ENCODE peak calls at places on chromosomes 12 and 14, in five cellular contexts. V is activated T-cell treated with anti-CD3 and anti-CD28 coated beads, Interleukin-2, amount 50 U/mL, for 4 hours; D is IMR-90; S is fibroblast of mammary gland; Z is T-cell. R is an unnamed sample.

GRCh38 chr12:132143328-132144071 is 619 bp downstream of the DDX51 start:
- DNase-seq in Z (no peak), S (no peak), D (no peak), V (peak), R (no peak)

GRCh38 chr14:38880643-38881567 is 222.1 kb downstream of the SEC23A start:
- DNase-seq in D (no peak), V (no peak), S (no peak), Z (no peak), R (no peak)

GRCh38 chr12:26177303-26177702 is 18.1 kb upstream of the SSPN start:
- DNase-seq in S (peak), D (no peak), V (no peak), Z (no peak), R (no peak)

GRCh38 chr14:22472935-22473854 is 115.8 kb downstream of the DAD1 start:
- DNase-seq in D (peak), Z (no peak), V (no peak), S (peak), R (no peak)

GRCh38 chr12:60257063-60257462 is 661.2 kb downstream of the SLC16A7 start:
- DNase-seq in S (peak), D (peak), V (no peak), Z (no peak), R (peak)

GRCh38 chr14:74935340-74935640 is 12.2 kb upstream of the RPS6KL1 start:
- DNase-seq in S (no peak), V (no peak), D (no peak), Z (no peak), R (no peak)

GRCh38 chr12:67082221-67082620 is 186.9 kb upstream of the CAND1 start:
- DNase-seq in V (no peak), D (no peak), Z (no peak), S (no peak), R (no peak)

GRCh38 chr12:126648074-126648473 is 1582.8 kb downstream of the AACS start:
- DNase-seq in Z (no peak), V (no peak), S (no peak), D (no peak), R (no peak)

GRCh38 chr12:51076235-51076930 is 7.0 kb downstream of the CSRNP2 start:
- DNase-seq in V (no peak), S (no peak), Z (no peak), D (no peak), R (no peak)

GRCh38 chr12:114443607-114444421 is 37.9 kb upstream of the TBX5 start:
- DNase-seq in S (no peak), D (no peak), Z (no peak), V (no peak), R (no peak)

GRCh38 chr12:107650977-107651376 is 34.6 kb upstream of the PWP1 start:
- DNase-seq in V (no peak), D (no peak), S (no peak), Z (no peak), R (no peak)

GRCh38 chr14:89417469-89418225 is 614 bp upstream of the FOXN3 start:
- DNase-seq in D (peak), Z (peak), V (peak), S (peak), R (peak)

GRCh38 chr12:121227294-121227693 is 17.4 kb downstream of the P2RX4 start:
- DNase-seq in D (no peak), Z (no peak), S (no peak), V (no peak), R (no peak)

GRCh38 chr12:89238593-89238992 is 113.7 kb downstream of the DUSP6 start:
- DNase-seq in Z (no peak), V (no peak), S (no peak), D (no peak), R (no peak)

GRCh38 chr12:76266797-76267196 is 81.4 kb downstream of the BBS10 start:
- DNase-seq in S (peak), V (no peak), Z (no peak), D (peak), R (peak)

GRCh38 chr12:19597304-19598066 is 158.2 kb downstream of the AEBP2 start:
- DNase-seq in D (no peak), Z (no peak), V (no peak), S (no peak), R (no peak)

GRCh38 chr14:91654836-91655235 is 77.0 kb downstream of the CATSPERB start:
- DNase-seq in V (no peak), S (no peak), D (no peak), Z (no peak), R (no peak)

GRCh38 chr12:4267904-4268548 is 5.5 kb upstream of the CCND2 start:
- DNase-seq in V (no peak), Z (no peak), D (no peak), S (no peak), R (no peak)

GRCh38 chr12:31015215-31015614 is 58.4 kb upstream of the DDX11 start:
- DNase-seq in S (no peak), V (no peak), D (no peak), Z (no peak), R (no peak)

GRCh38 chr14:100543471-100544455 is 43.5 kb downstream of the BEGAIN start:
- DNase-seq in Z (no peak), S (no peak), V (no peak), D (no peak), R (no peak)

GRCh38 chr14:63275611-63276010 is 43.1 kb downstream of the GPHB5 start:
- DNase-seq in S (no peak), Z (no peak), D (no peak), V (no peak), R (no peak)

GRCh38 chr14:103686831-103687485 is 28.3 kb downstream of the XRCC3 start:
- DNase-seq in Z (no peak), S (no peak), D (peak), V (no peak), R (no peak)

GRCh38 chr12:21837847-21838246 is 63.3 kb upstream of the KCNJ8 start:
- DNase-seq in D (no peak), Z (no peak), S (no peak), V (no peak), R (no peak)

GRCh38 chr14:65414961-65415589 is 2.5 kb downstream of the FUT8 start:
- DNase-seq in S (peak), V (no peak), Z (no peak), D (peak), R (peak)

R was measured in HFFc6.